ENCODE peak calls at places on chromosome 4, in four cellular contexts. One of them, this sample, is unnamed.

GRCh38 chr4:15320116-15320515 is 107.7 kb upstream of the C1QTNF7 start:
- DNase-seq in MM.1S: no peak
- DNase-seq in CD8-positive, alpha-beta T cell: no peak
- DNase-seq in neural progenitor cell: no peak
- DNase-seq in this sample: no peak

GRCh38 chr4:915595-915994 is 16.5 kb downstream of the GAK start:
- DNase-seq in MM.1S: no peak
- DNase-seq in CD8-positive, alpha-beta T cell: no peak
- DNase-seq in neural progenitor cell: no peak
- DNase-seq in this sample: peak; percentile 29

GRCh38 chr4:36394352-36394903 is 113.0 kb downstream of the DTHD1 start:
- DNase-seq in MM.1S: peak; percentile 11
- DNase-seq in CD8-positive, alpha-beta T cell: no peak
- DNase-seq in neural progenitor cell: no peak
- DNase-seq in this sample: no peak

GRCh38 chr4:169109276-169109675 is 99.2 kb upstream of the CBR4 start:
- DNase-seq in MM.1S: no peak
- DNase-seq in CD8-positive, alpha-beta T cell: no peak
- DNase-seq in neural progenitor cell: no peak
- DNase-seq in this sample: no peak

GRCh38 chr4:31545755-31546154 is 825.6 kb downstream of the PCDH7 start:
- DNase-seq in MM.1S: no peak
- DNase-seq in CD8-positive, alpha-beta T cell: no peak
- DNase-seq in neural progenitor cell: no peak
- DNase-seq in this sample: no peak

GRCh38 chr4:93897559-93897958 is 69.0 kb downstream of the ATOH1 start:
- DNase-seq in MM.1S: peak; percentile 42
- DNase-seq in CD8-positive, alpha-beta T cell: no peak
- DNase-seq in neural progenitor cell: no peak
- DNase-seq in this sample: no peak

GRCh38 chr4:6468376-6468775 is 4.0 kb downstream of the PPP2R2C start:
- DNase-seq in MM.1S: no peak
- DNase-seq in CD8-positive, alpha-beta T cell: no peak
- DNase-seq in neural progenitor cell: no peak
- DNase-seq in this sample: no peak

GRCh38 chr4:57658188-57658587 is 548.0 kb upstream of the IGFBP7 start:
- DNase-seq in MM.1S: no peak
- DNase-seq in CD8-positive, alpha-beta T cell: no peak
- DNase-seq in neural progenitor cell: no peak
- DNase-seq in this sample: no peak

GRCh38 chr4:62531731-62532130 is 1331.6 kb downstream of the ADGRL3 start:
- DNase-seq in MM.1S: peak; percentile 17
- DNase-seq in CD8-positive, alpha-beta T cell: no peak
- DNase-seq in neural progenitor cell: peak; percentile 46
- DNase-seq in this sample: no peak

GRCh38 chr4:80419946-80420345 is 84.4 kb downstream of the CFAP299 start:
- DNase-seq in MM.1S: no peak
- DNase-seq in CD8-positive, alpha-beta T cell: no peak
- DNase-seq in neural progenitor cell: no peak
- DNase-seq in this sample: no peak

GRCh38 chr4:15396157-15396800 is 31.6 kb upstream of the C1QTNF7 start:
- DNase-seq in MM.1S: peak; percentile 68
- DNase-seq in CD8-positive, alpha-beta T cell: peak; percentile 5
- DNase-seq in neural progenitor cell: peak; percentile 70
- DNase-seq in this sample: no peak

GRCh38 chr4:169800541-169800940 is 42.8 kb upstream of the HPF1 start:
- DNase-seq in MM.1S: no peak
- DNase-seq in CD8-positive, alpha-beta T cell: no peak
- DNase-seq in neural progenitor cell: no peak
- DNase-seq in this sample: no peak

GRCh38 chr4:168790898-168791297 is 219.2 kb downstream of the CBR4 start:
- DNase-seq in MM.1S: no peak
- DNase-seq in CD8-positive, alpha-beta T cell: no peak
- DNase-seq in neural progenitor cell: no peak
- DNase-seq in this sample: no peak

GRCh38 chr4:151799417-151800030 is 38.7 kb upstream of the GATB start:
- DNase-seq in MM.1S: no peak
- DNase-seq in CD8-positive, alpha-beta T cell: no peak
- DNase-seq in neural progenitor cell: no peak
- DNase-seq in this sample: no peak

GRCh38 chr4:88138561-88138960 is 19.9 kb downstream of the ABCG2 start:
- DNase-seq in MM.1S: no peak
- DNase-seq in CD8-positive, alpha-beta T cell: no peak
- DNase-seq in neural progenitor cell: no peak
- DNase-seq in this sample: no peak

GRCh38 chr4:73589887-73590801 is 30.1 kb downstream of the RASSF6 start:
- DNase-seq in MM.1S: peak; percentile 78
- DNase-seq in CD8-positive, alpha-beta T cell: no peak
- DNase-seq in neural progenitor cell: no peak
- DNase-seq in this sample: no peak

GRCh38 chr4:185312699-185313098 is 83.0 kb downstream of the LRP2BP start:
- DNase-seq in MM.1S: no peak
- DNase-seq in CD8-positive, alpha-beta T cell: no peak
- DNase-seq in neural progenitor cell: no peak
- DNase-seq in this sample: no peak

GRCh38 chr4:169025184-169025583 is 15.1 kb upstream of the CBR4 start:
- DNase-seq in MM.1S: no peak
- DNase-seq in CD8-positive, alpha-beta T cell: no peak
- DNase-seq in neural progenitor cell: no peak
- DNase-seq in this sample: no peak

GRCh38 chr4:29540439-29541102 is 1179.6 kb upstream of the PCDH7 start:
- DNase-seq in MM.1S: no peak
- DNase-seq in CD8-positive, alpha-beta T cell: no peak
- DNase-seq in neural progenitor cell: no peak
- DNase-seq in this sample: no peak

GRCh38 chr4:48986654-48987164 is 634 bp downstream of the CWH43 start:
- DNase-seq in MM.1S: no peak
- DNase-seq in CD8-positive, alpha-beta T cell: no peak
- DNase-seq in neural progenitor cell: no peak
- DNase-seq in this sample: no peak

GRCh38 chr4:98514930-98515809 is 143.2 kb downstream of the TSPAN5 start:
- DNase-seq in MM.1S: no peak
- DNase-seq in CD8-positive, alpha-beta T cell: no peak
- DNase-seq in neural progenitor cell: peak; percentile 18
- DNase-seq in this sample: no peak

GRCh38 chr4:177246636-177247584 is 62.8 kb upstream of the NEIL3 start:
- DNase-seq in MM.1S: no peak
- DNase-seq in CD8-positive, alpha-beta T cell: no peak
- DNase-seq in neural progenitor cell: no peak
- DNase-seq in this sample: no peak

GRCh38 chr4:128776794-128777216 is 32.7 kb upstream of the JADE1 start:
- DNase-seq in MM.1S: no peak
- DNase-seq in CD8-positive, alpha-beta T cell: no peak
- DNase-seq in neural progenitor cell: no peak
- DNase-seq in this sample: peak; percentile 75

GRCh38 chr4:184392748-184393334 is 81.5 kb downstream of the IRF2 start:
- DNase-seq in MM.1S: no peak
- DNase-seq in CD8-positive, alpha-beta T cell: no peak
- DNase-seq in neural progenitor cell: no peak
- DNase-seq in this sample: peak; percentile 33

GRCh38 chr4:37737456-37737855 is 51.3 kb upstream of the RELL1 start:
- DNase-seq in MM.1S: no peak
- DNase-seq in CD8-positive, alpha-beta T cell: no peak
- DNase-seq in neural progenitor cell: no peak
- DNase-seq in this sample: no peak

GRCh38 chr4:7760706-7761105 is 179.0 kb downstream of the AFAP1 start:
- DNase-seq in MM.1S: no peak
- DNase-seq in CD8-positive, alpha-beta T cell: no peak
- DNase-seq in neural progenitor cell: no peak
- DNase-seq in this sample: no peak
- H3K27ac ChIP-seq in MM.1S: no peak overlapping the region
- H3K27ac ChIP-seq in CD8-positive, alpha-beta T cell: peak overlapping the region; percentile 9
- H3K27ac ChIP-seq in neural progenitor cell: no peak overlapping the region
- H3K27ac ChIP-seq in this sample: no peak overlapping the region

GRCh38 chr4:26048378-26048882 is 134.4 kb downstream of the SMIM20 start:
- DNase-seq in MM.1S: no peak
- DNase-seq in CD8-positive, alpha-beta T cell: no peak
- DNase-seq in neural progenitor cell: no peak
- DNase-seq in this sample: peak; percentile 81
- H3K27ac ChIP-seq in MM.1S: no peak overlapping the region
- H3K27ac ChIP-seq in CD8-positive, alpha-beta T cell: no peak overlapping the region
- H3K27ac ChIP-seq in neural progenitor cell: no peak overlapping the region
- H3K27ac ChIP-seq in this sample: peak overlapping the region; percentile 73

GRCh38 chr4:71461422-71461821 is 122.6 kb downstream of the SLC4A4 start:
- DNase-seq in MM.1S: no peak
- DNase-seq in CD8-positive, alpha-beta T cell: no peak
- DNase-seq in neural progenitor cell: no peak
- DNase-seq in this sample: no peak

GRCh38 chr4:71468086-71468485 is 129.3 kb downstream of the SLC4A4 start:
- DNase-seq in MM.1S: no peak
- DNase-seq in CD8-positive, alpha-beta T cell: no peak
- DNase-seq in neural progenitor cell: no peak
- DNase-seq in this sample: no peak

GRCh38 chr4:71470547-71470946 is 131.7 kb downstream of the SLC4A4 start:
- DNase-seq in MM.1S: no peak
- DNase-seq in CD8-positive, alpha-beta T cell: no peak
- DNase-seq in neural progenitor cell: no peak
- DNase-seq in this sample: no peak

DNA sequence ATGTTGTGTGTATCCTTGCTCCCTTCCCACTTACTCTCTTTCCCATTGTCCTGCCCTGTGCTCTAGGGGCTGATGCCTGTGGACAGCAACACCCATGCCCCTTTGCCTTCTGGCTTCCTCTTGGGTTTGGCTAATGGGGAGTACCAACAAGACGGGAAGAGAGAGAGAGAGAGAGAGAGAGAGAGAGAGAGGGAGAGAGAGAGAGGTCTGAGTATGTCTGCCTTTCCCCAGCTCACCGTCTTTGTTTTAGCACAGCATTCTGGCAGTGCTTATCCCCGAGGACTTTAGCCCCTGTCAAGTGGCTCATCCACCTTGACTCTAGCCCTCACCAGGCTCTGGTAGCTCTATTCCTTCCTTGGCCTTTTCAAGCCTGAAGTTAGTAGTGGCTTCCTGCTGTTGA is 128.0 kb downstream of the SLC4A4 start:
- DNase-seq in MM.1S: no peak
- DNase-seq in CD8-positive, alpha-beta T cell: no peak
- DNase-seq in neural progenitor cell: no peak
- DNase-seq in this sample: no peak
- H3K27ac ChIP-seq in MM.1S: no peak overlapping the region
- H3K27ac ChIP-seq in CD8-positive, alpha-beta T cell: no peak overlapping the region
- H3K27ac ChIP-seq in neural progenitor cell: no peak overlapping the region
- H3K27ac ChIP-seq in this sample: no peak overlapping the region

DNA sequence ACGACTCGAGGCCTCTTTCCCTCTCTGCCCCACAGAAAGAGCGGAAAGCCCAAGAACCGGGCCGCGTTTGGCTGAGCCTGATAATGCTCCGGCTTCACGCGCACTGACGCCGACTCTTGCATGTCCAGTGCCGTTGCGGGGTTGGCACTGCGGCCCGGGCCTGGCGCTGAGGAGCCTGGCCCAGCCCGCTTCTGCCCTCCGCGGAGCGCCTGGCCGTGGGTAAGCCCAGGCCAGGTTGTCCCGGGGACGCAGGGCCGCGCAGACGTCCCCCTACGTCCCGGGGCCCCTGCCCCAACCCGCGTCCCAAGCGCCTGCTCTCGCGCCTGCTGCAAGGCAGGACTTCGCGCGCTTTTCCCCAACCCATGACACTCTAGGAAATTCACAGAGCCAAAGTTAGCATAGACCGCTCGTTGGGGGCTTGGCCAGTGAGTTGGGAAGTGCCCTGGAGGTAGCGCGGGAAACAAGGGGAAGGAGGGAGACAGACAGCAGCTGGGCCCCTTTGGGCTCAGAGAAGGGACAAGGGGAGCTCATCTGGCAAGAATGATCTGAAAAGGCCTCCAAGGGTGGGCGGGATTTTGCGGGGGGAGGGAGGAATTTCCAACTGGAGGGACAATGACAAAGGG is 603 bp upstream of the LRPAP1 start:
- DNase-seq in MM.1S: no peak
- DNase-seq in CD8-positive, alpha-beta T cell: no peak
- DNase-seq in neural progenitor cell: peak; percentile 45
- DNase-seq in this sample: no peak
- H3K27ac ChIP-seq in MM.1S: no peak overlapping the region
- H3K27ac ChIP-seq in CD8-positive, alpha-beta T cell: no peak overlapping the region
- H3K27ac ChIP-seq in neural progenitor cell: no peak overlapping the region
- H3K27ac ChIP-seq in this sample: peak overlapping the region; percentile 70

GRCh38 chr4:121769341-121769740 is 4.4 kb upstream of the SMIM43 start:
- DNase-seq in MM.1S: no peak
- DNase-seq in CD8-positive, alpha-beta T cell: no peak
- DNase-seq in neural progenitor cell: no peak
- DNase-seq in this sample: no peak

GRCh38 chr4:121764303-121764701 is 662 bp downstream of the SMIM43 start:
- DNase-seq in MM.1S: no peak
- DNase-seq in CD8-positive, alpha-beta T cell: no peak
- DNase-seq in neural progenitor cell: no peak
- DNase-seq in this sample: no peak

GRCh38 chr4:121765368-121765705 is 373 bp upstream of the SMIM43 start:
- DNase-seq in MM.1S: no peak
- DNase-seq in CD8-positive, alpha-beta T cell: no peak
- DNase-seq in neural progenitor cell: no peak
- DNase-seq in this sample: no peak

GRCh38 chr4:121764702-121765367 is at the start of gene SMIM43:
- DNase-seq in MM.1S: no peak
- DNase-seq in CD8-positive, alpha-beta T cell: no peak
- DNase-seq in neural progenitor cell: peak; percentile 69
- DNase-seq in this sample: no peak

GRCh38 chr4:121765941-121766538 is 1.1 kb upstream of the SMIM43 start:
- DNase-seq in MM.1S: no peak
- DNase-seq in CD8-positive, alpha-beta T cell: no peak
- DNase-seq in neural progenitor cell: peak; percentile 20
- DNase-seq in this sample: no peak
- H3K27ac ChIP-seq in MM.1S: no peak overlapping the region
- H3K27ac ChIP-seq in CD8-positive, alpha-beta T cell: no peak overlapping the region
- H3K27ac ChIP-seq in neural progenitor cell: no peak overlapping the region
- H3K27ac ChIP-seq in this sample: no peak overlapping the region

DNA sequence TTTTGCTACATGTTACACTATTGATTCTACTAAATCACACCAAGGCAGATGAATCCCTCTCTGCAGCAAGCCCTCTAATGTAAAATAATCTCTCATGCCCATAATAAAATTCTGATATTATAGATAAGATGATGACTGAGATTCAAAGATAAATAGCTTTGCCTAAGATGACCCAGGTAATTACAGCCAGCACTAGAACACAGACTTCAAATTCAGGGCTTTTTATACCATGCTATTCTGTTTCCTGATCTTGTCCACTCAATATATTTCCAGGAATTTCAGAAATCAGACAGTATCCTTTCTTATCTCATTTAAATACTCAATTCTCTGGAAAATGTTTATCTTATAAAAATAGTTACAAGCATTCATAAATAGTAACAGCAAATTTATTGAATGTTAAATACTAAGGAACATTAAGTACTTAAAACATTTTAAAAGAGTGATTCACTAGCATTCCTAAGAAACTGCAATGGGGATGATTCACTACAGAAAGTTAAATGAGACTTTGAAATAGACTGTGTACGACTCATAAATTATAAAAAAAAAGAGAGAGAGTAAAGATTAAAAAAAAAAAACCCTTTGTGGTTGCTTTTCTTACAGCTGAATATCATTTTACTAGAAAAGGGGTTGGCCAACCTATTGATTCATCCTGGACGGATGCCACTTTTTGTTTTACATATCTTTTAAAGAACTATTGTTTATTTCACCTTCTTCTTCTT is 45.8 kb upstream of the IL21 start:
- DNase-seq in MM.1S: no peak
- DNase-seq in CD8-positive, alpha-beta T cell: no peak
- DNase-seq in neural progenitor cell: no peak
- DNase-seq in this sample: no peak
- H3K27ac ChIP-seq in MM.1S: no peak overlapping the region
- H3K27ac ChIP-seq in CD8-positive, alpha-beta T cell: no peak overlapping the region
- H3K27ac ChIP-seq in neural progenitor cell: no peak overlapping the region
- H3K27ac ChIP-seq in this sample: peak overlapping the region; percentile 17

This sample was measured in tibial artery.